ENCODE peak calls at places on chromosomes 11 and 22, in seven cellular contexts. O is cardiac fibroblast; H is left ventricle myocardium inferior; F is HCT116; G is stimulated activated CD4-positive, alpha-beta T cell treated with anti-CD3 and anti-CD28 coated beads, Interleukin-1b, Interleukin-23, amount 100 ng/mL, for 24 hours; Y is NCI-H226; I is pulmonary artery endothelial cell. E is an unnamed sample.

GRCh38 chr11:112219476-112220232 is 6.6 kb upstream of the PTS start:
- DNase-seq in H (no peak), Y (peak), O (peak), F (peak), I (peak), G (no peak), E (peak)

GRCh38 chr11:44811841-44812448 is 85.2 kb downstream of the TSPAN18 start:
- DNase-seq in O (no peak), H (no peak), F (no peak), I (no peak), G (no peak), Y (no peak), E (no peak)

GRCh38 chr11:749731-750130 is 2.5 kb downstream of the TALDO1 start:
- DNase-seq in H (no peak), Y (no peak), F (no peak), G (no peak), I (no peak), O (no peak), E (no peak)

GRCh38 chr11:69170704-69171103 is 15.0 kb downstream of the SMIM38 start:
- DNase-seq in Y (no peak), F (no peak), G (no peak), I (no peak), O (no peak), H (no peak), E (no peak)

GRCh38 chr22:27825174-27825573 is 23.6 kb upstream of the MN1 start:
- DNase-seq in F (no peak), Y (no peak), G (no peak), H (no peak), I (no peak), O (peak), E (no peak)

GRCh38 chr22:17501679-17502285 is 61.5 kb upstream of the SLC25A18 start:
- DNase-seq in I (peak), O (peak), Y (peak), H (no peak), F (peak), G (peak), E (peak)

GRCh38 chr22:44023404-44024287 is 456 bp upstream of the PARVB start:
- DNase-seq in H (peak), G (no peak), F (no peak), I (no peak), Y (no peak), O (peak), E (no peak)

GRCh38 chr11:1195690-1196515 is 27.0 kb upstream of the MUC5B start:
- DNase-seq in H (peak), Y (no peak), O (no peak), F (no peak), G (no peak), I (no peak), E (no peak)

GRCh38 chr11:15750535-15751297 is 605.6 kb downstream of the SOX6 start:
- DNase-seq in F (no peak), I (no peak), Y (no peak), H (no peak), G (no peak), O (no peak), E (no peak)

GRCh38 chr11:95074806-95075563 is 8.3 kb downstream of the SRSF8 start:
- DNase-seq in O (peak), I (no peak), Y (no peak), F (no peak), G (no peak), H (peak), E (peak)

GRCh38 chr11:65013692-65014145 is 241 bp upstream of the ARL2 start:
- DNase-seq in H (peak), Y (peak), I (peak), F (peak), O (peak), G (no peak), E (peak)

GRCh38 chr22:26777402-26777801 is 120.0 kb downstream of the MIAT start:
- DNase-seq in Y (no peak), I (no peak), F (no peak), H (no peak), O (no peak), G (no peak), E (no peak)

GRCh38 chr22:47139790-47140119 is 377.3 kb downstream of the TBC1D22A start:
- DNase-seq in Y (no peak), F (no peak), I (no peak), O (no peak), H (no peak), G (no peak), E (no peak)

GRCh38 chr22:46289244-46289891 is 7.3 kb upstream of the GTSE1 start:
- DNase-seq in O (no peak), G (no peak), I (no peak), H (no peak), Y (no peak), F (no peak), E (no peak)

GRCh38 chr22:39947488-39948216 is 12.5 kb upstream of the TMA7B start:
- DNase-seq in H (no peak), O (no peak), F (no peak), G (no peak), Y (no peak), I (no peak), E (no peak)

GRCh38 chr11:59573216-59573615 is 42.4 kb downstream of the OSBP start:
- DNase-seq in G (no peak), I (no peak), H (no peak), O (peak), Y (peak), F (no peak), E (no peak)

GRCh38 chr11:28879869-28880268 is 771.7 kb downstream of the METTL15 start:
- DNase-seq in Y (no peak), H (no peak), O (no peak), F (no peak), G (no peak), I (no peak), E (no peak)

GRCh38 chr22:37746366-37747089 is 49.7 kb downstream of the TRIOBP start:
- DNase-seq in Y (no peak), G (no peak), I (no peak), O (no peak), H (peak), F (no peak), E (no peak)

GRCh38 chr22:18060646-18061620 is 16.9 kb upstream of the PEX26 start:
- DNase-seq in I (no peak), G (no peak), H (no peak), Y (peak), O (peak), F (no peak), E (no peak)

GRCh38 chr11:46302866-46303265 is 25.4 kb downstream of the CREB3L1 start:
- DNase-seq in H (no peak), I (no peak), O (no peak), Y (no peak), G (no peak), F (no peak), E (no peak)

GRCh38 chr11:19982761-19983495 is 177.3 kb downstream of the DBX1 start:
- DNase-seq in I (no peak), H (no peak), O (peak), G (no peak), F (no peak), Y (no peak), E (no peak)